ENCODE peak calls at places on chromosomes 16 and 17, in six cellular contexts. U, C, G, Y, Q and B are unnamed samples.

GRCh38 chr17:58373923-58374322 is 21.9 kb upstream of the SUPT4H1 start:
- DNase-seq in U (no peak), Y (no peak), G (no peak), Q (no peak), C (no peak), B (no peak)

GRCh38 chr17:74892974-74893911 is at the start of gene FADS6:
- DNase-seq in Y (no peak), U (no peak), C (no peak), G (no peak), Q (no peak), B (no peak)

GRCh38 chr17:69232650-69233049 is 4.0 kb upstream of the ABCA10 start:
- DNase-seq in G (peak; percentile 8), C (no peak), Q (no peak), U (no peak), Y (no peak), B (no peak)

GRCh38 chr16:4870138-4870671 is 22.9 kb downstream of the UBN1 start:
- DNase-seq in U (no peak), C (no peak), Q (no peak), G (no peak), Y (no peak), B (no peak)

GRCh38 chr16:84323626-84324025 is 28.9 kb downstream of the WFDC1 start:
- DNase-seq in U (peak; percentile 20), G (peak; percentile 11), C (no peak), Q (no peak), Y (no peak), B (no peak)

GRCh38 chr17:14672830-14673229 is 371.9 kb downstream of the HS3ST3B1 start:
- DNase-seq in G (peak; percentile 46), C (no peak), Q (peak; percentile 17), U (peak; percentile 78), Y (no peak), B (no peak)

GRCh38 chr17:42337442-42337841 is 49.1 kb downstream of the STAT5A start:
- DNase-seq in C (peak; percentile 35), G (no peak), Y (no peak), U (no peak), Q (no peak), B (peak; percentile 80)

GRCh38 chr17:49573510-49574282 is 2.0 kb upstream of the NXPH3 start:
- DNase-seq in U (no peak), Y (no peak), C (no peak), G (no peak), Q (no peak), B (no peak)

GRCh38 chr16:59044616-59045015 is 310.5 kb upstream of the GOT2 start:
- DNase-seq in G (no peak), C (no peak), Y (no peak), U (no peak), Q (no peak), B (no peak)

GRCh38 chr17:49707608-49708514 is at the start of gene SLC35B1:
- DNase-seq in Y (peak; percentile 99), G (peak; percentile 99), C (peak; percentile 95), U (peak; percentile 98), Q (peak; percentile 100), B (peak; percentile 97)

GRCh38 chr16:847151-847550 is 46.6 kb upstream of the GNG13 start:
- DNase-seq in C (no peak), Y (no peak), Q (no peak), U (no peak), G (no peak), B (no peak)

GRCh38 chr16:89360760-89361435 is 129.5 kb downstream of the ANKRD11 start:
- DNase-seq in Q (no peak), U (no peak), Y (no peak), G (no peak), C (peak; percentile 61), B (peak; percentile 79)

GRCh38 chr17:42842286-42842685 is 2.1 kb upstream of the AOC2 start:
- DNase-seq in Q (no peak), U (no peak), Y (no peak), G (no peak), C (no peak), B (no peak)

GRCh38 chr17:15513859-15514446 is 46.5 kb upstream of the CDRT4 start:
- DNase-seq in Q (no peak), U (no peak), Y (no peak), C (no peak), G (no peak), B (no peak)

GRCh38 chr16:68370921-68371651 is 60.3 kb downstream of the PRMT7 start:
- DNase-seq in Q (no peak), U (no peak), C (no peak), Y (no peak), G (no peak), B (no peak)

GRCh38 chr17:42279776-42280630 is 3.8 kb upstream of the STAT5B start:
- DNase-seq in U (no peak), C (no peak), Y (no peak), Q (no peak), G (no peak), B (no peak)

GRCh38 chr17:64778367-64779290 is 116.5 kb upstream of the SMURF2 start:
- DNase-seq in Y (peak; percentile 55), Q (peak; percentile 49), C (no peak), G (no peak), U (no peak), B (no peak)

GRCh38 chr17:67679225-67679624 is 38.5 kb upstream of the NOL11 start:
- DNase-seq in C (no peak), Y (no peak), G (no peak), Q (no peak), U (no peak), B (no peak)
- H3K4me3 ChIP-seq in C (no peak overlapping the region), Y (no peak overlapping the region), G (no peak overlapping the region), Q (no peak overlapping the region), U (no peak overlapping the region), B (no peak overlapping the region)

GRCh38 chr17:4498461-4499397 is at the start of gene SPNS2:
- DNase-seq in G (peak; percentile 38), Y (peak; percentile 77), Q (peak; percentile 65), U (peak; percentile 36), C (peak; percentile 23), B (peak; percentile 57)
- H3K4me3 ChIP-seq in G (peak within 1 kb of the TSS; percentile 12), Y (peak within 1 kb of the TSS; percentile 30), Q (peak within 1 kb of the TSS; percentile 43), U (no peak within 1 kb of the TSS), C (peak within 1 kb of the TSS; percentile 59), B (peak within 1 kb of the TSS; percentile 48)

GRCh38 chr16:6605490-6605889 is 727.2 kb upstream of the RBFOX1 start:
- DNase-seq in U (no peak), Y (no peak), C (no peak), G (no peak), Q (no peak), B (no peak)

GRCh38 chr16:6602401-6602800 is 730.2 kb upstream of the RBFOX1 start:
- DNase-seq in U (no peak), Q (no peak), Y (no peak), G (no peak), C (no peak), B (no peak)

DNA sequence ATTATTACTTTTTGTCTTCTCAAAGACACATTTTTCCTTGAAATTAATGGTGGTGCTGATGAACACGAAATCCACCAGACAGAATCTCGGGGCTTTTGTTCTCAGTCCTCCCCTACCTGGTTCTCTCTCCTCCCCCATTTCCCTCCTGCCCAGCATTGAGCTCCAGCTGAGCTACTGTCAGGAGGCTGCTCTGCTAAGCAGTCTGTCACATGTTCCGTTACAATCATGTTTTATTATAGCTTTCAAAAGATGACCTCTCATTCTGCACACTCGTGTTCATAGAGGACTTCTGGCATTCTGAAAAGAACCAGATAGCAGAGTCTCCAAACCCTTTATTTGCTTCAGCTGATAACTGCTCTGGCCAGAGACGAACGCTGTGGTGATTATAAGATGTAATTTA is 732.5 kb upstream of the RBFOX1 start:
- DNase-seq in G (no peak), Y (no peak), C (no peak), Q (no peak), U (no peak), B (no peak)
- H3K4me3 ChIP-seq in G (no peak overlapping the region), Y (no peak overlapping the region), C (no peak overlapping the region), Q (no peak overlapping the region), U (no peak overlapping the region), B (no peak overlapping the region)

GRCh38 chr17:72590382-72590781 is 469.6 kb downstream of the SOX9 start:
- DNase-seq in C (no peak), U (peak; percentile 73), Y (no peak), Q (no peak), G (peak; percentile 72), B (no peak)
- H3K4me3 ChIP-seq in C (no peak overlapping the region), U (peak overlapping the region; percentile 93), Y (no peak overlapping the region), Q (peak overlapping the region; percentile 70), G (peak overlapping the region; percentile 66), B (no peak overlapping the region)

GRCh38 chr17:47719411-47720152 is 13.5 kb upstream of the TBX21 start:
- DNase-seq in Y (no peak), U (peak; percentile 63), Q (no peak), G (no peak), C (peak; percentile 49), B (peak; percentile 79)

GRCh38 chr17:47720754-47721533 is 12.1 kb upstream of the TBX21 start:
- DNase-seq in C (peak; percentile 66), G (no peak), U (peak; percentile 32), Q (no peak), Y (peak; percentile 13), B (peak; percentile 69)

GRCh38 chr17:47718634-47719405 is 14.2 kb upstream of the TBX21 start:
- DNase-seq in Y (no peak), U (no peak), C (no peak), G (no peak), Q (no peak), B (no peak)

GRCh38 chr17:47721725-47722124 is 11.3 kb upstream of the TBX21 start:
- DNase-seq in C (no peak), Y (no peak), Q (no peak), U (no peak), G (no peak), B (no peak)

GRCh38 chr17:47720196-47720595 is 12.8 kb upstream of the TBX21 start:
- DNase-seq in Y (no peak), Q (no peak), C (no peak), U (no peak), G (no peak), B (no peak)
- H3K4me3 ChIP-seq in Y (no peak overlapping the region), Q (no peak overlapping the region), C (no peak overlapping the region), U (no peak overlapping the region), G (no peak overlapping the region), B (no peak overlapping the region)

DNA sequence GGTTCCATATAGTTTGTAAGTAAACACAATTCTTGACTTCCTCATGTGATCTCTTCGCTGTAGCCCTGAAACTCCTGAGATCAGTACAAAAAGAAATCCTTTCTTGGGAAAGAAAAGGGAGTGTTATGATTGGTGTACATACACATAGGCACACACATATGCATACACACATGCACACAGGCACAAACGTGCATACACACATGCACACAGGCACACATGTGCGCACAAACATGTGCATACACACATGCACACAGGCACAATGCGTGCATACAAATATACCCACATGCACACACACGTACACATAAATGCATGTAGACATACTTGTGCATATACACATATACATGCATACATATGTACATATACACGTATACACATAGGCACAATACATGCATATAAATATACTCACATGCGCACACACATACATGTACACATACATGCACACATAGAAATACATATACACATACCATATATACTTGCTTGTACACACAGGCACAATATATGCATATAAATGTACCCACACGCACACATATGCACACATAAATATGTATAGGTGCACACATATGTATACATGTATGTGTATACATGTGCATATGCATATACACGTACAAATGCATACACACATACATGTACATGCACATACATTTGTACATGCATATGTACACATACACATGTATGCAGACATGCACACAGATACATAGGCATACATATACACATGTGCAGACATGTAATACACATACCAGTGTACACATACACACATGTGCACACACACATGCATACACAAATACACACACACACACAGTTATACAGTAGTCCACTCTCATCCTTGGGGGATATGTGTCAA is 26.4 kb downstream of the CMIP start:
- DNase-seq in U (no peak), C (no peak), Q (no peak), G (no peak), Y (no peak), B (no peak)
- H3K4me3 ChIP-seq in U (no peak overlapping the region), C (no peak overlapping the region), Q (no peak overlapping the region), G (no peak overlapping the region), Y (no peak overlapping the region), B (no peak overlapping the region)